ENCODE peak calls at places on chromosomes 12 and 14, in eight cellular contexts. One of them, this sample, is unnamed.

GRCh38 chr12:84508943-84509342 is 403.7 kb downstream of the SLC6A15 start:
- DNase-seq in NB4: peak
- DNase-seq in WERI-Rb-1: no peak
- DNase-seq in adipocyte: no peak
- DNase-seq in choroid plexus epithelial cell: peak
- DNase-seq in psoas muscle: no peak
- DNase-seq in left ventricle myocardium inferior: peak
- DNase-seq in right lobe of liver: no peak
- DNase-seq in this sample: no peak

GRCh38 chr14:47674148-47674545 is 1.3 kb downstream of the MDGA2 start:
- DNase-seq in psoas muscle: no peak
- DNase-seq in adipocyte: no peak
- DNase-seq in choroid plexus epithelial cell: peak
- DNase-seq in right lobe of liver: no peak
- DNase-seq in NB4: no peak
- DNase-seq in WERI-Rb-1: peak
- DNase-seq in left ventricle myocardium inferior: no peak
- DNase-seq in this sample: peak

GRCh38 chr12:52314511-52314910 is 6.7 kb downstream of the KRT83 start:
- DNase-seq in adipocyte: no peak
- DNase-seq in psoas muscle: no peak
- DNase-seq in choroid plexus epithelial cell: no peak
- DNase-seq in NB4: no peak
- DNase-seq in left ventricle myocardium inferior: no peak
- DNase-seq in right lobe of liver: no peak
- DNase-seq in WERI-Rb-1: no peak
- DNase-seq in this sample: no peak

GRCh38 chr12:46164186-46164585 is 104.7 kb downstream of the SLC38A1 start:
- DNase-seq in WERI-Rb-1: no peak
- DNase-seq in choroid plexus epithelial cell: no peak
- DNase-seq in left ventricle myocardium inferior: no peak
- DNase-seq in adipocyte: peak
- DNase-seq in psoas muscle: no peak
- DNase-seq in right lobe of liver: no peak
- DNase-seq in NB4: no peak
- DNase-seq in this sample: no peak

GRCh38 chr14:28088125-28088524 is 678.5 kb upstream of the FOXG1 start:
- DNase-seq in adipocyte: no peak
- DNase-seq in psoas muscle: no peak
- DNase-seq in NB4: no peak
- DNase-seq in choroid plexus epithelial cell: no peak
- DNase-seq in right lobe of liver: no peak
- DNase-seq in left ventricle myocardium inferior: no peak
- DNase-seq in WERI-Rb-1: peak
- DNase-seq in this sample: no peak

GRCh38 chr12:115660211-115660805 is 617.2 kb downstream of the MED13L start:
- DNase-seq in choroid plexus epithelial cell: peak
- DNase-seq in WERI-Rb-1: no peak
- DNase-seq in NB4: no peak
- DNase-seq in adipocyte: peak
- DNase-seq in psoas muscle: peak
- DNase-seq in left ventricle myocardium inferior: peak
- DNase-seq in right lobe of liver: no peak
- DNase-seq in this sample: no peak

GRCh38 chr12:51449569-51450246 is 25.1 kb downstream of the SLC4A8 start:
- DNase-seq in left ventricle myocardium inferior: no peak
- DNase-seq in psoas muscle: no peak
- DNase-seq in adipocyte: peak
- DNase-seq in right lobe of liver: no peak
- DNase-seq in choroid plexus epithelial cell: peak
- DNase-seq in NB4: no peak
- DNase-seq in WERI-Rb-1: no peak
- DNase-seq in this sample: no peak

GRCh38 chr12:74903522-74903921 is 306.1 kb downstream of the KCNC2 start:
- DNase-seq in left ventricle myocardium inferior: no peak
- DNase-seq in right lobe of liver: no peak
- DNase-seq in choroid plexus epithelial cell: no peak
- DNase-seq in WERI-Rb-1: no peak
- DNase-seq in adipocyte: no peak
- DNase-seq in NB4: peak
- DNase-seq in psoas muscle: no peak
- DNase-seq in this sample: no peak

GRCh38 chr12:45234134-45234865 is 18.4 kb downstream of the ANO6 start:
- DNase-seq in choroid plexus epithelial cell: peak
- DNase-seq in adipocyte: peak
- DNase-seq in psoas muscle: peak
- DNase-seq in right lobe of liver: no peak
- DNase-seq in NB4: peak
- DNase-seq in WERI-Rb-1: no peak
- DNase-seq in left ventricle myocardium inferior: no peak
- DNase-seq in this sample: peak

GRCh38 chr14:80427101-80427500 is 215.8 kb upstream of the DIO2 start:
- DNase-seq in right lobe of liver: no peak
- DNase-seq in left ventricle myocardium inferior: no peak
- DNase-seq in adipocyte: no peak
- DNase-seq in WERI-Rb-1: no peak
- DNase-seq in NB4: no peak
- DNase-seq in choroid plexus epithelial cell: peak
- DNase-seq in psoas muscle: no peak
- DNase-seq in this sample: no peak

GRCh38 chr14:102508410-102508773 is 1.2 kb downstream of the ANKRD9 start:
- DNase-seq in choroid plexus epithelial cell: no peak
- DNase-seq in WERI-Rb-1: no peak
- DNase-seq in psoas muscle: no peak
- DNase-seq in left ventricle myocardium inferior: peak
- DNase-seq in right lobe of liver: no peak
- DNase-seq in adipocyte: no peak
- DNase-seq in NB4: no peak
- DNase-seq in this sample: peak

GRCh38 chr14:69315302-69315701 is 55.3 kb downstream of the GALNT16 start:
- DNase-seq in left ventricle myocardium inferior: no peak
- DNase-seq in WERI-Rb-1: no peak
- DNase-seq in right lobe of liver: no peak
- DNase-seq in choroid plexus epithelial cell: peak
- DNase-seq in psoas muscle: no peak
- DNase-seq in NB4: no peak
- DNase-seq in adipocyte: no peak
- DNase-seq in this sample: no peak

GRCh38 chr14:89665262-89665661 is 248.2 kb upstream of the FOXN3 start:
- DNase-seq in adipocyte: no peak
- DNase-seq in WERI-Rb-1: no peak
- DNase-seq in NB4: no peak
- DNase-seq in right lobe of liver: no peak
- DNase-seq in psoas muscle: no peak
- DNase-seq in left ventricle myocardium inferior: no peak
- DNase-seq in choroid plexus epithelial cell: no peak
- DNase-seq in this sample: no peak

GRCh38 chr12:94614288-94614721 is 36.1 kb downstream of the TMCC3 start:
- DNase-seq in left ventricle myocardium inferior: no peak
- DNase-seq in right lobe of liver: no peak
- DNase-seq in adipocyte: peak
- DNase-seq in choroid plexus epithelial cell: no peak
- DNase-seq in psoas muscle: no peak
- DNase-seq in WERI-Rb-1: no peak
- DNase-seq in NB4: no peak
- DNase-seq in this sample: no peak

GRCh38 chr12:121536929-121537813 is 43.7 kb downstream of the KDM2B start:
- DNase-seq in adipocyte: peak
- DNase-seq in NB4: peak
- DNase-seq in choroid plexus epithelial cell: peak
- DNase-seq in WERI-Rb-1: peak
- DNase-seq in right lobe of liver: peak
- DNase-seq in left ventricle myocardium inferior: peak
- DNase-seq in psoas muscle: peak
- DNase-seq in this sample: peak

DNA sequence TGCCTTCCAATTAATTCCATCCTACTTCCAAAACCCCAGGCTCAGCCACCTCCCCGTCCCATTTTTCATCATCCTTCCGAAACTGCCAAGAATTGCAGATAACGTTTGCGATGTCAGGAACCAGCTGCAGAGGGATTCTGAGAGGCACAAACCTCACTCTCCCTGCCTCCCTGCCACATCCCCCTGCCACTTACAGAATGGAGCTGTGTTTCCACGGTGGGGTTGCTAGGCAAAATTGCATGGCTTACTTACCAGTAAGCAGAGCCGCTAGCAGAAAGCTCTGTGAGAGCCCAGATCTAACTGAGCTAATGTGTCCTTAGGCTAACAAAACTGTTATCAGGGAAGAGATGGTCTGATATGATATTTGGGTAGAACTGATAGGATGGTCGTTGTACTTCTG is 127.4 kb downstream of the KCNK10 start:
- DNase-seq in adipocyte: no peak
- DNase-seq in psoas muscle: no peak
- DNase-seq in WERI-Rb-1: no peak
- DNase-seq in choroid plexus epithelial cell: no peak
- DNase-seq in NB4: no peak
- DNase-seq in left ventricle myocardium inferior: no peak
- DNase-seq in right lobe of liver: no peak
- DNase-seq in this sample: no peak
- H3K4me3 ChIP-seq in adipocyte: no peak
- H3K4me3 ChIP-seq in psoas muscle: no peak
- H3K4me3 ChIP-seq in WERI-Rb-1: no peak
- H3K4me3 ChIP-seq in choroid plexus epithelial cell: no peak
- H3K4me3 ChIP-seq in NB4: no peak
- H3K4me3 ChIP-seq in left ventricle myocardium inferior: no peak
- H3K4me3 ChIP-seq in right lobe of liver: no peak
- H3K4me3 ChIP-seq in this sample: no peak

GRCh38 chr12:57390174-57390573 is 40.7 kb downstream of the R3HDM2 start:
- DNase-seq in psoas muscle: no peak
- DNase-seq in choroid plexus epithelial cell: no peak
- DNase-seq in adipocyte: no peak
- DNase-seq in WERI-Rb-1: no peak
- DNase-seq in left ventricle myocardium inferior: no peak
- DNase-seq in right lobe of liver: no peak
- DNase-seq in NB4: no peak
- DNase-seq in this sample: no peak
- H3K4me3 ChIP-seq in psoas muscle: no peak
- H3K4me3 ChIP-seq in choroid plexus epithelial cell: no peak
- H3K4me3 ChIP-seq in adipocyte: no peak
- H3K4me3 ChIP-seq in WERI-Rb-1: no peak
- H3K4me3 ChIP-seq in left ventricle myocardium inferior: no peak
- H3K4me3 ChIP-seq in right lobe of liver: no peak
- H3K4me3 ChIP-seq in NB4: no peak
- H3K4me3 ChIP-seq in this sample: no peak

GRCh38 chr14:96512602-96513397 is 10.6 kb downstream of the PAPOLA start:
- DNase-seq in WERI-Rb-1: no peak
- DNase-seq in choroid plexus epithelial cell: no peak
- DNase-seq in adipocyte: no peak
- DNase-seq in right lobe of liver: no peak
- DNase-seq in left ventricle myocardium inferior: no peak
- DNase-seq in psoas muscle: no peak
- DNase-seq in NB4: no peak
- DNase-seq in this sample: peak
- H3K4me3 ChIP-seq in WERI-Rb-1: no peak
- H3K4me3 ChIP-seq in choroid plexus epithelial cell: no peak
- H3K4me3 ChIP-seq in adipocyte: no peak
- H3K4me3 ChIP-seq in right lobe of liver: no peak
- H3K4me3 ChIP-seq in left ventricle myocardium inferior: no peak
- H3K4me3 ChIP-seq in psoas muscle: no peak
- H3K4me3 ChIP-seq in NB4: no peak
- H3K4me3 ChIP-seq in this sample: no peak

GRCh38 chr12:92002673-92003382 is 142.8 kb downstream of the BTG1 start:
- DNase-seq in adipocyte: peak
- DNase-seq in WERI-Rb-1: no peak
- DNase-seq in left ventricle myocardium inferior: no peak
- DNase-seq in NB4: no peak
- DNase-seq in right lobe of liver: no peak
- DNase-seq in choroid plexus epithelial cell: peak
- DNase-seq in psoas muscle: no peak
- DNase-seq in this sample: no peak

GRCh38 chr12:92000587-92000986 is 145.1 kb downstream of the BTG1 start:
- DNase-seq in left ventricle myocardium inferior: no peak
- DNase-seq in adipocyte: no peak
- DNase-seq in right lobe of liver: no peak
- DNase-seq in psoas muscle: no peak
- DNase-seq in choroid plexus epithelial cell: no peak
- DNase-seq in WERI-Rb-1: no peak
- DNase-seq in NB4: no peak
- DNase-seq in this sample: no peak

GRCh38 chr12:91999823-92000222 is 145.8 kb downstream of the BTG1 start:
- DNase-seq in right lobe of liver: no peak
- DNase-seq in adipocyte: no peak
- DNase-seq in left ventricle myocardium inferior: no peak
- DNase-seq in NB4: no peak
- DNase-seq in choroid plexus epithelial cell: no peak
- DNase-seq in WERI-Rb-1: no peak
- DNase-seq in psoas muscle: no peak
- DNase-seq in this sample: no peak

GRCh38 chr12:92003701-92004100 is 141.9 kb downstream of the BTG1 start:
- DNase-seq in left ventricle myocardium inferior: no peak
- DNase-seq in adipocyte: no peak
- DNase-seq in right lobe of liver: no peak
- DNase-seq in choroid plexus epithelial cell: no peak
- DNase-seq in WERI-Rb-1: no peak
- DNase-seq in psoas muscle: no peak
- DNase-seq in NB4: no peak
- DNase-seq in this sample: no peak

GRCh38 chr12:92002195-92002649 is 143.4 kb downstream of the BTG1 start:
- DNase-seq in WERI-Rb-1: no peak
- DNase-seq in NB4: no peak
- DNase-seq in right lobe of liver: no peak
- DNase-seq in choroid plexus epithelial cell: no peak
- DNase-seq in left ventricle myocardium inferior: no peak
- DNase-seq in psoas muscle: no peak
- DNase-seq in adipocyte: no peak
- DNase-seq in this sample: peak
- H3K4me3 ChIP-seq in WERI-Rb-1: no peak
- H3K4me3 ChIP-seq in NB4: no peak
- H3K4me3 ChIP-seq in right lobe of liver: no peak
- H3K4me3 ChIP-seq in choroid plexus epithelial cell: no peak
- H3K4me3 ChIP-seq in left ventricle myocardium inferior: no peak
- H3K4me3 ChIP-seq in psoas muscle: no peak
- H3K4me3 ChIP-seq in adipocyte: no peak
- H3K4me3 ChIP-seq in this sample: no peak